ENCODE peak calls at places on chromosomes 7 and 10, in ten cellular contexts. A is stomach, K is fibroblast of the aortic adventitia, S is psoas muscle, D is fibroblast of lung, L is body of pancreas, M is astrocyte of the cerebellum, X is hepatocyte, U is DND-41, R is dorsolateral prefrontal cortex. F is an unnamed sample.

GRCh38 chr10:50554381-50554994 is 69.3 kb downstream of the SGMS1 start:
- DNase-seq in D (no peak), X (no peak), R (peak; percentile 55), K (peak; percentile 33), A (no peak), S (no peak), U (no peak), L (no peak), M (no peak), F (no peak)

GRCh38 chr7:74343281-74344127 is 54.3 kb downstream of the CLIP2 start:
- DNase-seq in L (no peak), X (no peak), K (peak; percentile 55), U (no peak), R (no peak), M (no peak), S (no peak), D (peak; percentile 64), A (no peak), F (peak; percentile 24)

GRCh38 chr7:36614954-36615353 is 109.3 kb downstream of the AOAH start:
- DNase-seq in R (no peak), M (no peak), D (no peak), K (no peak), X (no peak), A (no peak), U (no peak), L (no peak), S (no peak), F (no peak)

GRCh38 chr7:102236592-102237287 is 49.9 kb upstream of the SH2B2 start:
- DNase-seq in L (peak; percentile 72), X (peak; percentile 84), U (peak; percentile 61), K (peak; percentile 64), S (peak; percentile 72), M (peak; percentile 12), A (peak; percentile 68), D (peak; percentile 69), R (peak; percentile 57), F (no peak)

GRCh38 chr10:3652886-3653285 is 132.1 kb downstream of the KLF6 start:
- DNase-seq in X (no peak), M (no peak), D (peak; percentile 47), R (no peak), L (no peak), A (no peak), S (no peak), U (peak; percentile 87), K (peak; percentile 60), F (no peak)

GRCh38 chr7:28729276-28729675 is 228.9 kb downstream of the TRIL start:
- DNase-seq in R (no peak), M (no peak), K (no peak), U (no peak), A (no peak), D (no peak), S (no peak), X (no peak), L (no peak), F (no peak)

GRCh38 chr10:5951167-5951711 is 26.1 kb downstream of the IL15RA start:
- DNase-seq in U (peak; percentile 27), S (peak; percentile 66), L (no peak), X (no peak), M (no peak), K (peak; percentile 80), D (peak; percentile 36), R (no peak), A (peak; percentile 69), F (no peak)

GRCh38 chr10:35643976-35644799 is 2.1 kb upstream of the FZD8 start:
- DNase-seq in D (no peak), L (no peak), R (no peak), K (peak; percentile 24), A (no peak), U (no peak), S (no peak), X (no peak), M (no peak), F (no peak)

GRCh38 chr10:21449288-21449966 is 76.1 kb downstream of the SKIDA1 start:
- DNase-seq in D (no peak), K (no peak), A (no peak), S (no peak), M (no peak), L (no peak), U (no peak), R (no peak), X (no peak), F (no peak)

GRCh38 chr7:101537205-101537604 is 91.9 kb downstream of the MYL10 start:
- DNase-seq in D (peak; percentile 78), A (no peak), X (no peak), L (no peak), U (no peak), K (no peak), R (no peak), M (no peak), S (no peak), F (no peak)

GRCh38 chr10:89342219-89342966 is 14.6 kb downstream of the IFIT3 start:
- DNase-seq in L (no peak), M (peak; percentile 66), U (no peak), K (peak; percentile 92), S (peak; percentile 69), A (no peak), D (peak; percentile 83), R (peak; percentile 90), X (no peak), F (no peak)

GRCh38 chr10:71647526-71648354 is 71.8 kb downstream of the C10orf105 start:
- DNase-seq in A (no peak), M (no peak), D (no peak), S (no peak), R (no peak), X (no peak), K (peak; percentile 7), L (no peak), U (no peak), F (no peak)

GRCh38 chr7:120554960-120555571 is 282.1 kb downstream of the KCND2 start:
- DNase-seq in R (no peak), K (peak; percentile 78), L (peak; percentile 41), U (peak; percentile 27), A (no peak), D (peak; percentile 72), M (peak; percentile 57), S (no peak), X (peak; percentile 80), F (no peak)

GRCh38 chr7:134710511-134710853 is 63.8 kb downstream of the BPGM start:
- DNase-seq in S (no peak), A (no peak), X (no peak), D (no peak), L (no peak), R (no peak), K (no peak), M (no peak), U (no peak), F (no peak)

GRCh38 chr10:99888623-99889022 is 106.2 kb downstream of the ABCC2 start:
- DNase-seq in A (no peak), S (no peak), K (peak; percentile 63), L (no peak), M (no peak), U (no peak), D (peak; percentile 66), X (no peak), R (no peak), F (no peak)

GRCh38 chr7:82194011-82194410 is 249.6 kb downstream of the CACNA2D1 start:
- DNase-seq in L (no peak), D (peak; percentile 67), M (no peak), A (no peak), R (no peak), U (no peak), K (peak; percentile 88), S (no peak), X (no peak), F (no peak)

GRCh38 chr7:71511361-71511807 is 379.4 kb downstream of the GALNT17 start:
- DNase-seq in U (no peak), L (no peak), A (no peak), M (no peak), X (no peak), R (no peak), D (no peak), K (no peak), S (no peak), F (no peak)

GRCh38 chr10:34598972-34599371 is 216.1 kb downstream of the PARD3 start:
- DNase-seq in R (no peak), S (no peak), L (no peak), K (no peak), M (no peak), X (no peak), D (peak; percentile 69), U (no peak), A (no peak), F (peak; percentile 21)

GRCh38 chr10:34811126-34811967 is 3.7 kb downstream of the PARD3 start:
- DNase-seq in R (no peak), D (no peak), A (no peak), L (no peak), U (no peak), M (no peak), K (no peak), X (no peak), S (no peak), F (no peak)

GRCh38 chr7:150806863-150807262 is 6.3 kb downstream of the TMEM176A start:
- DNase-seq in A (no peak), L (no peak), R (no peak), M (no peak), U (no peak), D (no peak), K (no peak), S (no peak), X (no peak), F (no peak)

DNA sequence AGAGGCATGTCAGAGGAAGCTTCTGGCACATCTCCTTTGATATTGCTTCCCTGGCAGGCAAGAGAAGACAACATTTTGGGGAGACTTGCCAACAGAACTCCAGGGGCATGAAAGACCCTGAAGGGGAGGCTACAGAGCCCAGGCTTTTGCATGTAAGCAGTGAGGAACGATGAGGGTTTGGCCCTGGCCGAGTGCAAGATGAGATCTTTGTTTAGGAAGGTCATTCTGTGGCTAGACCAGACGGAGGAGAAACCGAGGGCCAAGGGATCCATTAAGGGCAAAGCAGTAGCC is 3.8 kb downstream of the SVIL start:
- DNase-seq in L (no peak), A (no peak), S (no peak), K (no peak), U (no peak), X (no peak), D (no peak), R (no peak), M (no peak), F (no peak)
- H3K4me3 ChIP-seq in L (no peak overlapping the region), A (peak overlapping the region; percentile 34), S (peak overlapping the region; percentile 77), K (no peak overlapping the region), U (no peak overlapping the region), X (no peak overlapping the region), D (no peak overlapping the region), R (no peak overlapping the region), M (no peak overlapping the region), F (no peak overlapping the region)

GRCh38 chr7:69706070-69706469 is 107.8 kb downstream of the AUTS2 start:
- DNase-seq in U (no peak), D (no peak), L (no peak), K (no peak), S (no peak), M (no peak), R (no peak), X (no peak), A (no peak), F (no peak)
- TF ChIP-seq CTCF in U (no peak), D (no peak), L (no peak), K (no peak), S (no peak), M (no peak), R (no peak), X (no peak), A (no peak), F (no peak)

GRCh38 chr10:26829810-26830515 is 30.8 kb downstream of the ABI1 start:
- DNase-seq in U (no peak), R (no peak), L (no peak), M (no peak), D (no peak), X (no peak), S (no peak), K (no peak), A (no peak), F (no peak)
- H3K4me3 ChIP-seq in U (no peak overlapping the region), R (no peak overlapping the region), L (no peak overlapping the region), M (no peak overlapping the region), D (no peak overlapping the region), X (no peak overlapping the region), S (no peak overlapping the region), K (no peak overlapping the region), A (no peak overlapping the region), F (no peak overlapping the region)

GRCh38 chr7:89311886-89312285 is 516.3 kb upstream of the TEX47 start:
- DNase-seq in R (no peak), D (no peak), L (no peak), K (no peak), S (no peak), A (no peak), U (no peak), M (no peak), X (no peak), F (no peak)
- TF ChIP-seq CTCF in R (no peak), D (no peak), L (no peak), K (no peak), S (no peak), A (no peak), U (no peak), M (no peak), X (no peak), F (no peak)